ENCODE peak calls at places on chromosomes 12 and 14, in five cellular contexts. R, C, E, M and G are unnamed samples.

GRCh38 chr14:104353221-104353920 is 215.0 kb downstream of the KIF26A start:
- DNase-seq in R (no peak), M (no peak), C (no peak), E (no peak), G (no peak)

GRCh38 chr14:88323086-88323519 is at the start of gene KCNK10:
- DNase-seq in E (peak), M (no peak), C (no peak), R (peak), G (no peak)

GRCh38 chr14:76510255-76510654 is 134.3 kb downstream of the ESRRB start:
- DNase-seq in E (no peak), R (no peak), C (no peak), M (no peak), G (no peak)

GRCh38 chr12:77377622-77378021 is 312.3 kb upstream of the E2F7 start:
- DNase-seq in R (no peak), E (no peak), M (no peak), C (no peak), G (no peak)

GRCh38 chr14:104656014-104656714 is 33.3 kb upstream of the INF2 start:
- DNase-seq in M (no peak), R (no peak), E (no peak), C (no peak), G (no peak)

GRCh38 chr14:59890676-59891075 is 20.1 kb upstream of the RTN1 start:
- DNase-seq in M (no peak), E (no peak), C (no peak), R (no peak), G (no peak)

GRCh38 chr12:122394626-122395194 is 27.8 kb downstream of the CLIP1 start:
- DNase-seq in C (no peak), R (no peak), M (no peak), E (peak), G (peak)

GRCh38 chr12:113066806-113067400 is 10.4 kb downstream of the DTX1 start:
- DNase-seq in M (no peak), E (no peak), R (no peak), C (no peak), G (no peak)

GRCh38 chr14:51023964-51024363 is 70.9 kb downstream of the TRIM9 start:
- DNase-seq in E (peak), R (no peak), C (no peak), M (no peak), G (peak)

GRCh38 chr14:54689928-54690327 is 123.0 kb downstream of the SAMD4A start:
- DNase-seq in R (no peak), C (no peak), E (no peak), M (no peak), G (no peak)

GRCh38 chr12:72323881-72324280 is 51.7 kb downstream of the TRHDE start:
- DNase-seq in C (no peak), M (no peak), E (peak), R (no peak), G (peak)

GRCh38 chr14:86961106-86961716 is 1031.8 kb downstream of the GALC start:
- DNase-seq in M (peak), C (no peak), R (peak), E (no peak), G (no peak)

GRCh38 chr12:115872919-115873357 is 404.6 kb downstream of the MED13L start:
- DNase-seq in R (peak), E (no peak), C (no peak), M (peak), G (no peak)

GRCh38 chr14:90293766-90294471 is 37.6 kb downstream of the PSMC1 start:
- DNase-seq in E (no peak), C (no peak), R (no peak), M (no peak), G (no peak)

GRCh38 chr14:82911930-82912329 is 1378.3 kb upstream of the SEL1L start:
- DNase-seq in M (no peak), E (no peak), R (no peak), C (no peak), G (no peak)

GRCh38 chr12:92827836-92828431 is 101.2 kb downstream of the EEA1 start:
- DNase-seq in C (peak), E (peak), M (peak), R (peak), G (peak)

GRCh38 chr14:91484744-91485143 is 25.4 kb downstream of the PPP4R3A start:
- DNase-seq in C (no peak), R (no peak), E (no peak), M (no peak), G (no peak)

GRCh38 chr12:78403136-78403535 is 461.4 kb upstream of the SYT1 start:
- DNase-seq in M (no peak), E (peak), C (peak), R (no peak), G (peak)

GRCh38 chr12:3644103-3644502 is 108.8 kb downstream of the CRACR2A start:
- DNase-seq in R (no peak), E (no peak), C (no peak), M (no peak), G (no peak)

GRCh38 chr12:20404576-20405346 is 36.4 kb downstream of the PDE3A start:
- DNase-seq in R (no peak), C (peak), M (no peak), E (peak), G (peak)

GRCh38 chr12:83818888-83819287 is 1093.7 kb downstream of the SLC6A15 start:
- DNase-seq in C (peak), E (peak), M (no peak), R (no peak), G (peak)

GRCh38 chr14:90514015-90514398 is 117.2 kb downstream of the CALM1 start:
- DNase-seq in R (no peak), M (no peak), C (no peak), E (no peak), G (no peak)

GRCh38 chr12:89160716-89161123 is 191.6 kb downstream of the DUSP6 start:
- DNase-seq in R (no peak), C (peak), E (peak), M (no peak), G (peak)

GRCh38 chr12:1488908-1489381 is 105.4 kb downstream of the FBXL14 start:
- DNase-seq in R (peak), M (no peak), E (no peak), C (no peak), G (peak)

GRCh38 chr12:9786726-9787339 is 26.1 kb upstream of the CD69 start:
- DNase-seq in M (no peak), E (peak), R (no peak), C (no peak), G (peak)

GRCh38 chr12:116089080-116089479 is 188.4 kb downstream of the MED13L start:
- DNase-seq in R (no peak), M (no peak), E (no peak), C (no peak), G (no peak)

GRCh38 chr12:29516431-29516875 is 19.0 kb upstream of the OVCH1 start:
- DNase-seq in E (peak), C (peak), M (no peak), R (no peak), G (peak)

GRCh38 chr14:92651793-92652382 is 96.5 kb downstream of the LGMN start:
- DNase-seq in C (no peak), R (no peak), M (no peak), E (no peak), G (no peak)

GRCh38 chr12:75081305-75081704 is 128.3 kb downstream of the KCNC2 start:
- DNase-seq in E (no peak), C (no peak), R (no peak), M (no peak), G (no peak)

GRCh38 chr14:35333347-35333730 is 41.2 kb downstream of the PSMA6 start:
- DNase-seq in R (peak), C (no peak), E (no peak), M (no peak), G (no peak)

GRCh38 chr14:71013551-71014192 is 106.4 kb downstream of the PCNX1 start:
- DNase-seq in M (no peak), C (no peak), R (no peak), E (no peak), G (peak)

GRCh38 chr14:29937116-29937515 is 9.5 kb upstream of the PRKD1 start:
- DNase-seq in C (no peak), E (no peak), R (no peak), M (no peak), G (peak)

GRCh38 chr12:62698701-62699101 is 232.1 kb downstream of the MON2 start:
- DNase-seq in M (no peak), R (no peak), E (peak), C (peak), G (peak)

GRCh38 chr12:123934829-123935228 is 37.8 kb downstream of the CCDC92 start:
- DNase-seq in C (peak), M (no peak), R (no peak), E (peak), G (peak)

GRCh38 chr14:68619805-68620574 is 172.9 kb downstream of the ZFP36L1 start:
- DNase-seq in E (no peak), R (no peak), M (peak), C (peak), G (peak)

GRCh38 chr12:103312742-103313354 is 182.9 kb downstream of the C12orf42 start:
- DNase-seq in M (no peak), C (no peak), E (no peak), R (no peak), G (no peak)

GRCh38 chr12:56884421-56884820 is 49.8 kb downstream of the SDR9C7 start:
- DNase-seq in M (no peak), R (no peak), E (no peak), C (no peak), G (no peak)

DNA sequence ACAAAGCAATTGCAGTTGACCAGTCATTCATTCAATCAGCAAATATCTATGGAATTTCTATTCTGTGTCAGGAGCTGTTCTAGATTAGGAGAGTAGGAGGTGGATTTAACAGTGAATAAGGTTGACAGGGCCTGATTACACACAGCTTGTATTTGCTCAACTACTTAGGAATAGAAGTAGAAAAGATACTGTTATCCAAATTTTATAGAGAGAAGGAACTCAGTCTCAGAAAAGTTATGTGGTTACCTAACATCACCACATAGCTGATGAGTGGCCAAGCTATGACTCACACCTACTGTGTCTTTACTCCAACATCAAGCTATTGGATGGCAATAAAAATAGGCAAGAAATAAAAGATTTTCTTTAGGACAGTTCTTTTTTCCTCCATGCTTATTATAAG is 374.8 kb downstream of the RMST start:
- DNase-seq in C (no peak), M (no peak), R (no peak), E (peak), G (peak)
- TF ChIP-seq CTCF in C (no peak), M (no peak), R (no peak), E (no peak), G (no peak)

DNA sequence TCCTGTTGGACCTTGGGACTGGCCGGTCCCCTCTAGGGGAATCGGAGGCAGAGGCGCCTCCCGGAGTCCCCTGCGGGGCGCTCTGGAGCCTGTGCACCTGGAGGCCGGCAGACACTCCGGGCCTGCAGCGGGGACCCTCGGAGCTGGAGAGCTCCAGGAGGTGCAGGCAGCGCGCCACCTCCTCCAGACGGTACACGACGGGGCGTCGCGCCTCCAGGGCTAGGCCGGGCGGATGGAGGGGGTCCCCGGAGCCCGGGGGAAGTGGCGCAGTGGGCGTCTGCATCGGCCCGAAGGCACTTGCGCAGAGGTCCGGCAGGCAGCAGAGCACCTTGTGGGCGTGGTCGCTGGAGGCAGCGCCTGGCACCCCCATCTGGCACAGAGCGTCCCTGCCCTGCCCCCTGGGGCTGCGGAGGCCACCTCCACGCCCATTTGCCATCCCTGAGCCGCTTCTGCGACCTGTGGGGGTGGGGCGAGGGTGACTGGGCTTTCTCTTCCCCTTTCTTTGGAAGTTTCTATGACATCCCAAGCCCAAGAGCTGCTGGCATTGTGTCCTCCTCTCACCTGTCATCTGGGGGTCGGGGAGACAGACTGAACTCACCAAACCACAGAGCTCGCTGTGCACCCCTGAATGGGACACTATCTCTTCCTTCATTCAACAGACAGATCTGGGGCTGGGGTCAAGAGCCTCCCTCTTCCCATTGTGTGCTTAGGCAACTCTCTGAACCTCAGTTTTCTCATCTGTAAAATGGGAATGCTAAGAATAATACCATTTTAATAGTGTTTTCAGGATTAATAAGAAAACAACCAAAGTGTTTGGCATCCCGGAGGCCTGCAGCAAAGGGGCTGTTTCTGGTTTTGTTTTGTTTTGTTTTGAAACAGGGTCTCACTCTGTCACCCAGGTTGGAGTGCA is 37.5 kb upstream of the CORO1C start:
- DNase-seq in M (peak), C (no peak), E (no peak), R (peak), G (no peak)
- H3K4me3 ChIP-seq in M (peak), C (peak), E (peak), R (peak), G (peak)

GRCh38 chr14:24852312-24853060 is 197.5 kb downstream of the STXBP6 start:
- DNase-seq in R (peak), E (no peak), M (no peak), C (no peak), G (no peak)
- TF ChIP-seq CTCF in R (peak), E (no peak), M (no peak), C (no peak), G (no peak)

GRCh38 chr12:79884401-79885006 is 50.4 kb downstream of the PPP1R12A start:
- DNase-seq in M (no peak), E (peak), R (no peak), C (no peak), G (no peak)
- H3K4me3 ChIP-seq in M (no peak), E (no peak), R (no peak), C (no peak), G (no peak)

DNA sequence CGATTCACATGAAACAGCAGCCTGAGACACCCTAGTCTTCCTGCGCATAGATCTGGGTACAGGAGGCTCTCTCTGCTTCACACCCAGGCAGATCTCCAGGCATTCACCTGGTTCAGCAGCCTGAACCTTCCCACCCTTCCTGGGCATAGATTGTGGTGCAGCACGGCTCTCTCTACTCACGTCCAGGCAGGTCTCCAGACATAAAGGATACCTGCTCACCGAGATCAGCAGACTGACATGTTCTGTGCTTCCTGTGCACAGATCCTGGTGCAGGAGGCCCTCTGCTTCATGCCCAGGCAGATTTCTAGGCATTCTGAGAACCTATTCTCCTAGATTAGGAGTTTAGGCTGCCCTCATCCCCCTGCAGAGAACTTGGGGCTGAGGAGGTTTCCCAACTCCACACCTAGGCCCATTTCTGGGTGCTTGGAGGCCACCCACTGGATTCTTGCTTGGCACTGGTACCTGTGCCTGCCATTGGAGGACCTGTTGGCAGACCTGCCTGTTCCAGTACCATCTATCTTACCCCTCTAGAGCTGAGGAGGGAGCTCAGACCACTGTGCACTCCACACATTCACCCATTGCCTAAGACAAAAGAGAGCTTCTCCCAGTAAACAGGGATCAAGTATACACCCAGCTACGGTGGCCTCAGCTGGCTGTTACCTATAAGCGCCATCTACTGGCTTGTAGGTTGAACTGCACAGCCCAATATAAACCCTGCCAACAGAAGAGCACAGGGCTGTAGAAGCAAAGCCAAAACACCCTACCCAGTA is 28.0 kb upstream of the GARIN6 start:
- DNase-seq in C (peak), M (peak), R (peak), E (peak), G (peak)
- TF ChIP-seq CTCF in C (peak), M (peak), R (peak), E (peak), G (peak)

GRCh38 chr14:56196274-56196673 is 78.1 kb downstream of the PELI2 start:
- DNase-seq in E (peak), R (no peak), C (no peak), M (no peak), G (peak)

GRCh38 chr14:56197150-56197549 is 78.9 kb downstream of the PELI2 start:
- DNase-seq in M (no peak), C (no peak), R (no peak), E (no peak), G (no peak)

GRCh38 chr14:56199095-56199975 is 81.1 kb downstream of the PELI2 start:
- DNase-seq in C (peak), E (peak), M (no peak), R (no peak), G (peak)

GRCh38 chr14:56199976-56200577 is 81.9 kb downstream of the PELI2 start:
- DNase-seq in R (no peak), E (no peak), C (no peak), M (no peak), G (peak)

GRCh38 chr14:56198438-56198837 is 80.2 kb downstream of the PELI2 start:
- DNase-seq in M (no peak), C (no peak), R (no peak), E (no peak), G (no peak)
- H3K4me3 ChIP-seq in M (no peak), C (no peak), R (no peak), E (no peak), G (no peak)